ENCODE peak calls at places on chromosomes 16 and 17, in six cellular contexts. One of them, this sample, is unnamed.

GRCh38 chr17:50199651-50200446 is 1.6 kb downstream of the COL1A1 start:
- DNase-seq in PC-9: peak; percentile 87
- DNase-seq in A549: peak; percentile 96
- DNase-seq in thoracic aorta: peak; percentile 85
- DNase-seq in tibial nerve: peak; percentile 90
- DNase-seq in body of pancreas: peak; percentile 94
- DNase-seq in this sample: peak; percentile 94

GRCh38 chr16:24253192-24253591 is 2.9 kb upstream of the CACNG3 start:
- DNase-seq in PC-9: no peak
- DNase-seq in A549: peak; percentile 45
- DNase-seq in thoracic aorta: no peak
- DNase-seq in tibial nerve: no peak
- DNase-seq in body of pancreas: peak; percentile 29
- DNase-seq in this sample: no peak

GRCh38 chr17:80944326-80944725 is 47.3 kb upstream of the CHMP6 start:
- DNase-seq in PC-9: no peak
- DNase-seq in A549: no peak
- DNase-seq in thoracic aorta: no peak
- DNase-seq in tibial nerve: no peak
- DNase-seq in body of pancreas: no peak
- DNase-seq in this sample: peak; percentile 28

GRCh38 chr16:89172901-89173628 is 1.5 kb downstream of the CDH15 start:
- DNase-seq in PC-9: no peak
- DNase-seq in A549: no peak
- DNase-seq in thoracic aorta: no peak
- DNase-seq in tibial nerve: no peak
- DNase-seq in body of pancreas: no peak
- DNase-seq in this sample: no peak

GRCh38 chr16:65574311-65574966 is 452.6 kb upstream of the CDH11 start:
- DNase-seq in PC-9: no peak
- DNase-seq in A549: no peak
- DNase-seq in thoracic aorta: no peak
- DNase-seq in tibial nerve: no peak
- DNase-seq in body of pancreas: no peak
- DNase-seq in this sample: no peak

GRCh38 chr16:20510323-20510722 is 59.0 kb downstream of the ACSM2A start:
- DNase-seq in PC-9: no peak
- DNase-seq in A549: no peak
- DNase-seq in thoracic aorta: no peak
- DNase-seq in tibial nerve: no peak
- DNase-seq in body of pancreas: no peak
- DNase-seq in this sample: no peak

GRCh38 chr17:83171661-83172060 is 92.3 kb downstream of the METRNL start:
- DNase-seq in PC-9: no peak
- DNase-seq in A549: no peak
- DNase-seq in thoracic aorta: no peak
- DNase-seq in tibial nerve: no peak
- DNase-seq in body of pancreas: peak; percentile 2
- DNase-seq in this sample: no peak

GRCh38 chr16:30846649-30847402 is 47.1 kb downstream of the BCL7C start:
- DNase-seq in PC-9: no peak
- DNase-seq in A549: no peak
- DNase-seq in thoracic aorta: no peak
- DNase-seq in tibial nerve: no peak
- DNase-seq in body of pancreas: no peak
- DNase-seq in this sample: no peak

GRCh38 chr16:81547194-81547918 is 102.7 kb downstream of the CMIP start:
- DNase-seq in PC-9: no peak
- DNase-seq in A549: no peak
- DNase-seq in thoracic aorta: no peak
- DNase-seq in tibial nerve: no peak
- DNase-seq in body of pancreas: no peak
- DNase-seq in this sample: no peak

GRCh38 chr16:86517652-86518258 is 7.4 kb downstream of the FOXF1 start:
- DNase-seq in PC-9: no peak
- DNase-seq in A549: peak; percentile 73
- DNase-seq in thoracic aorta: no peak
- DNase-seq in tibial nerve: peak; percentile 49
- DNase-seq in body of pancreas: peak; percentile 41
- DNase-seq in this sample: no peak

GRCh38 chr17:49361129-49361901 is 735 bp downstream of the ZNF652 start:
- DNase-seq in PC-9: no peak
- DNase-seq in A549: peak; percentile 59
- DNase-seq in thoracic aorta: no peak
- DNase-seq in tibial nerve: no peak
- DNase-seq in body of pancreas: peak; percentile 48
- DNase-seq in this sample: peak; percentile 72

GRCh38 chr16:62602790-62603189 is 566.6 kb upstream of the CDH8 start:
- DNase-seq in PC-9: no peak
- DNase-seq in A549: no peak
- DNase-seq in thoracic aorta: no peak
- DNase-seq in tibial nerve: no peak
- DNase-seq in body of pancreas: no peak
- DNase-seq in this sample: no peak

GRCh38 chr17:80025140-80025539 is 10.5 kb downstream of the TBC1D16 start:
- DNase-seq in PC-9: no peak
- DNase-seq in A549: no peak
- DNase-seq in thoracic aorta: no peak
- DNase-seq in tibial nerve: no peak
- DNase-seq in body of pancreas: no peak
- DNase-seq in this sample: no peak

GRCh38 chr17:58666858-58667267 is 25.0 kb downstream of the TEX14 start:
- DNase-seq in PC-9: no peak
- DNase-seq in A549: peak; percentile 72
- DNase-seq in thoracic aorta: peak; percentile 16
- DNase-seq in tibial nerve: peak; percentile 41
- DNase-seq in body of pancreas: peak; percentile 73
- DNase-seq in this sample: peak; percentile 78

GRCh38 chr17:66492500-66493123 is 190.2 kb downstream of the PRKCA start:
- DNase-seq in PC-9: no peak
- DNase-seq in A549: no peak
- DNase-seq in thoracic aorta: no peak
- DNase-seq in tibial nerve: no peak
- DNase-seq in body of pancreas: no peak
- DNase-seq in this sample: no peak

GRCh38 chr17:78341559-78342437 is 18.1 kb downstream of the SOCS3 start:
- DNase-seq in PC-9: peak; percentile 60
- DNase-seq in A549: peak; percentile 83
- DNase-seq in thoracic aorta: no peak
- DNase-seq in tibial nerve: peak; percentile 66
- DNase-seq in body of pancreas: peak; percentile 80
- DNase-seq in this sample: peak; percentile 86

GRCh38 chr16:46573008-46573833 is 48.0 kb downstream of the SHCBP1 start:
- DNase-seq in PC-9: peak; percentile 46
- DNase-seq in A549: peak; percentile 12
- DNase-seq in thoracic aorta: no peak
- DNase-seq in tibial nerve: no peak
- DNase-seq in body of pancreas: no peak
- DNase-seq in this sample: no peak

GRCh38 chr17:45977976-45978626 is 20.9 kb upstream of the STH start:
- DNase-seq in PC-9: no peak
- DNase-seq in A549: no peak
- DNase-seq in thoracic aorta: no peak
- DNase-seq in tibial nerve: no peak
- DNase-seq in body of pancreas: no peak
- DNase-seq in this sample: no peak

GRCh38 chr17:72682597-72682996 is 409.9 kb downstream of the SLC39A11 start:
- DNase-seq in PC-9: peak; percentile 64
- DNase-seq in A549: peak; percentile 76
- DNase-seq in thoracic aorta: no peak
- DNase-seq in tibial nerve: no peak
- DNase-seq in body of pancreas: no peak
- DNase-seq in this sample: no peak

GRCh38 chr17:31373150-31374082 is 18.1 kb upstream of the RAB11FIP4 start:
- DNase-seq in PC-9: no peak
- DNase-seq in A549: no peak
- DNase-seq in thoracic aorta: no peak
- DNase-seq in tibial nerve: no peak
- DNase-seq in body of pancreas: peak; percentile 30
- DNase-seq in this sample: no peak

GRCh38 chr16:89841275-89841674 is 13.0 kb downstream of the SPIRE2 start:
- DNase-seq in PC-9: no peak
- DNase-seq in A549: no peak
- DNase-seq in thoracic aorta: no peak
- DNase-seq in tibial nerve: no peak
- DNase-seq in body of pancreas: peak; percentile 19
- DNase-seq in this sample: no peak

GRCh38 chr17:40344321-40345160 is 20.0 kb downstream of the GJD3 start:
- DNase-seq in PC-9: no peak
- DNase-seq in A549: no peak
- DNase-seq in thoracic aorta: no peak
- DNase-seq in tibial nerve: no peak
- DNase-seq in body of pancreas: no peak
- DNase-seq in this sample: no peak

GRCh38 chr17:41555105-41555887 is 16.6 kb downstream of the KRT9 start:
- DNase-seq in PC-9: peak; percentile 77
- DNase-seq in A549: no peak
- DNase-seq in thoracic aorta: no peak
- DNase-seq in tibial nerve: no peak
- DNase-seq in body of pancreas: no peak
- DNase-seq in this sample: no peak

GRCh38 chr16:48291303-48291702 is 44.0 kb upstream of the ABCC11 start:
- DNase-seq in PC-9: no peak
- DNase-seq in A549: no peak
- DNase-seq in thoracic aorta: no peak
- DNase-seq in tibial nerve: no peak
- DNase-seq in body of pancreas: no peak
- DNase-seq in this sample: no peak

GRCh38 chr17:17183744-17184143 is 22.4 kb downstream of the PLD6 start:
- DNase-seq in PC-9: no peak
- DNase-seq in A549: no peak
- DNase-seq in thoracic aorta: no peak
- DNase-seq in tibial nerve: no peak
- DNase-seq in body of pancreas: no peak
- DNase-seq in this sample: no peak

GRCh38 chr17:17087424-17088103 is 45.3 kb downstream of the MPRIP start:
- DNase-seq in PC-9: no peak
- DNase-seq in A549: no peak
- DNase-seq in thoracic aorta: no peak
- DNase-seq in tibial nerve: peak; percentile 5
- DNase-seq in body of pancreas: no peak
- DNase-seq in this sample: no peak

DNA sequence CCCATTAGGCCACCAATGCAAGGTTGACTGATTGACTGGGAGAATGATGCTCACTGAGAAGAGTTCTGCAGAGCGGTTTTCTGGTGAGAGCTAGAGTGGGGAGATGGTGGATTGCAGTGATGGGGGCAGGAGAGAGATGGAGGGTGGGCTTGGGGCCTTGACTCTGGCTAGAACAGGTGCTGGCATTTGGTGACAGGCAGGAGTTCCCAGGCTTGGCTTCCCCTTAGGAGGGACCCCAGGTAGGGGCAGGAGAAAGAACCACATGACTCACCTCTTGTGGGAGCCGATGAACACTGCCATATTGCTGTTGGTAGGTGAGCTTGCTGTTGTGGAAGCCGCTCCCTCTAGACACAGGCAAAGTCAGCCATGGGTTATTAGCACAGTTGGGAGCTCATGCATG is 8.0 kb downstream of the CD300LB start:
- DNase-seq in PC-9: no peak
- DNase-seq in A549: no peak
- DNase-seq in thoracic aorta: no peak
- DNase-seq in tibial nerve: no peak
- DNase-seq in body of pancreas: no peak
- DNase-seq in this sample: peak; percentile 40
- H3K9me3 ChIP-seq in PC-9: no peaks in the 10 kb centered on the region
- H3K9me3 ChIP-seq in A549: peaks cover 2% of the 10 kb centered on the region
- H3K9me3 ChIP-seq in thoracic aorta: no peaks in the 10 kb centered on the region
- H3K9me3 ChIP-seq in tibial nerve: no peaks in the 10 kb centered on the region
- H3K9me3 ChIP-seq in body of pancreas: no peaks in the 10 kb centered on the region
- H3K9me3 ChIP-seq in this sample: peaks cover 3% of the 10 kb centered on the region

GRCh38 chr17:62627904-62628603 is 584 bp downstream of the MRC2 start:
- DNase-seq in PC-9: no peak
- DNase-seq in A549: peak; percentile 55
- DNase-seq in thoracic aorta: no peak
- DNase-seq in tibial nerve: no peak
- DNase-seq in body of pancreas: no peak
- DNase-seq in this sample: no peak
- H3K9me3 ChIP-seq in PC-9: no peaks in the 10 kb centered on the region
- H3K9me3 ChIP-seq in A549: no peaks in the 10 kb centered on the region
- H3K9me3 ChIP-seq in thoracic aorta: no peaks in the 10 kb centered on the region
- H3K9me3 ChIP-seq in tibial nerve: no peaks in the 10 kb centered on the region
- H3K9me3 ChIP-seq in body of pancreas: no peaks in the 10 kb centered on the region
- H3K9me3 ChIP-seq in this sample: no peaks in the 10 kb centered on the region

GRCh38 chr16:64419832-64420231 is 702.0 kb downstream of the CDH11 start:
- DNase-seq in PC-9: no peak
- DNase-seq in A549: no peak
- DNase-seq in thoracic aorta: no peak
- DNase-seq in tibial nerve: no peak
- DNase-seq in body of pancreas: no peak
- DNase-seq in this sample: no peak

GRCh38 chr16:64412578-64413280 is 709.1 kb downstream of the CDH11 start:
- DNase-seq in PC-9: no peak
- DNase-seq in A549: no peak
- DNase-seq in thoracic aorta: peak; percentile 3
- DNase-seq in tibial nerve: no peak
- DNase-seq in body of pancreas: no peak
- DNase-seq in this sample: no peak

GRCh38 chr16:64421515-64421914 is 700.3 kb downstream of the CDH11 start:
- DNase-seq in PC-9: no peak
- DNase-seq in A549: no peak
- DNase-seq in thoracic aorta: no peak
- DNase-seq in tibial nerve: no peak
- DNase-seq in body of pancreas: no peak
- DNase-seq in this sample: no peak

GRCh38 chr16:64416232-64417010 is 705.4 kb downstream of the CDH11 start:
- DNase-seq in PC-9: no peak
- DNase-seq in A549: no peak
- DNase-seq in thoracic aorta: no peak
- DNase-seq in tibial nerve: no peak
- DNase-seq in body of pancreas: no peak
- DNase-seq in this sample: no peak

DNA sequence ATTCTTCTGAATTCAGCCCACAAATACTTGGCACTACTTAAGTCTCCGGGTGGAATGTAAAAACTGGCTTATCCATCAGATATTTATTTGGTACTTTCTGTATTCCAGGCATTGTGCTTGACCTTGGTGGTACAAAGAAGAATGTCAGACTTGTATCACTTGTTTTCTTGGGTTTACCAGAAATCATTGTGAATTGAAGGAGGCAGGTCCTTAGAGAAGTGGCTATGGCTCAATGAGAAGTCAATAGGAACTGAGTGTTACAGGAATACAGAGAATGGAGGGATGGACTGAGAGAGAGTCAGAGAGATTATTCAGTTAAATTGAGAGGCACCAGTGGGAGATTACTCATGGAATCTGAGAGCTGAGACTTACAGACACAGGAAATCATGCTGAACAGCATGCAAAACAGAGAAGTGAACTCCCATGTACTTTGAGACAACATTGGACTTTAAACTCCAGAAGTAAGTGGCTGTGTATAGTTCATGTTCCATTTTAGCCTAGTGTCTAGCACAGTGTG is 704.1 kb downstream of the CDH11 start:
- DNase-seq in PC-9: no peak
- DNase-seq in A549: no peak
- DNase-seq in thoracic aorta: no peak
- DNase-seq in tibial nerve: no peak
- DNase-seq in body of pancreas: no peak
- DNase-seq in this sample: no peak
- H3K9me3 ChIP-seq in PC-9: no peaks in the 10 kb centered on the region
- H3K9me3 ChIP-seq in A549: no peaks in the 10 kb centered on the region
- H3K9me3 ChIP-seq in thoracic aorta: no peaks in the 10 kb centered on the region
- H3K9me3 ChIP-seq in tibial nerve: no peaks in the 10 kb centered on the region
- H3K9me3 ChIP-seq in body of pancreas: no peaks in the 10 kb centered on the region
- H3K9me3 ChIP-seq in this sample: no peaks in the 10 kb centered on the region

GRCh38 chr17:22251493-22251892 is 559.2 kb downstream of the KCNJ18 start:
- DNase-seq in PC-9: no peak
- DNase-seq in A549: no peak
- DNase-seq in thoracic aorta: no peak
- DNase-seq in tibial nerve: no peak
- DNase-seq in body of pancreas: no peak
- DNase-seq in this sample: no peak
- H3K9me3 ChIP-seq in PC-9: peaks cover 4% of the 10 kb centered on the region
- H3K9me3 ChIP-seq in A549: peaks cover 15% of the 10 kb centered on the region
- H3K9me3 ChIP-seq in thoracic aorta: no peaks in the 10 kb centered on the region
- H3K9me3 ChIP-seq in tibial nerve: no peaks in the 10 kb centered on the region
- H3K9me3 ChIP-seq in body of pancreas: no peaks in the 10 kb centered on the region
- H3K9me3 ChIP-seq in this sample: no peaks in the 10 kb centered on the region